ENCODE peak calls at places on chromosomes 3 and 15, in four cellular contexts. H is NCI-H774; B is stimulated activated naive B cell treated with anti-CD40 and anti-IgM and Interleukin-4, amounts not matched to agents 10 μg/mL and 1 μg/mL and 100 μg/mL, for 72 hours; P is AG04450. T is an unnamed sample.

GRCh38 chr15:32694222-32694983 is 23.4 kb upstream of the GREM1 start:
- DNase-seq in H (no peak), B (no peak), P (no peak), T (no peak)

GRCh38 chr15:90230071-90230494 is 3.7 kb downstream of the CIB1 start:
- DNase-seq in H (no peak), B (no peak), P (no peak), T (no peak)

GRCh38 chr3:175149675-175150074 is 290.5 kb downstream of the NAALADL2 start:
- DNase-seq in H (peak), B (no peak), P (no peak), T (peak)

GRCh38 chr3:163185721-163186350 is 1689.2 kb downstream of the OTOL1 start:
- DNase-seq in H (no peak), B (no peak), P (no peak), T (no peak)

GRCh38 chr3:17640466-17640865 is 102.0 kb downstream of the TBC1D5 start:
- DNase-seq in H (no peak), B (no peak), P (no peak), T (no peak)

GRCh38 chr3:65186268-65186667 is 498.5 kb upstream of the ADAMTS9 start:
- DNase-seq in H (no peak), B (no peak), P (no peak), T (no peak)

GRCh38 chr15:68732451-68732850 is 88.2 kb downstream of the ANP32A start:
- DNase-seq in H (no peak), B (no peak), P (no peak), T (no peak)

GRCh38 chr15:32828507-32829186 is 110.8 kb downstream of the GREM1 start:
- DNase-seq in H (no peak), B (no peak), P (peak), T (no peak)

GRCh38 chr3:173785004-173785403 is 387.5 kb downstream of the NLGN1 start:
- DNase-seq in H (no peak), B (no peak), P (no peak), T (no peak)

GRCh38 chr3:119898478-119899177 is 116.7 kb downstream of the NR1I2 start:
- DNase-seq in H (no peak), B (no peak), P (no peak), T (no peak)

GRCh38 chr3:58899953-58900298 is 149.9 kb downstream of the CFAP20DC start:
- DNase-seq in H (no peak), B (peak), P (no peak), T (peak)

GRCh38 chr15:63752075-63752684 is 81.6 kb downstream of the HERC1 start:
- DNase-seq in H (peak), B (peak), P (peak), T (peak)

GRCh38 chr15:100187677-100188076 is 154.1 kb downstream of the ADAMTS17 start:
- DNase-seq in H (no peak), B (no peak), P (no peak), T (no peak)

GRCh38 chr3:128089135-128089534 is 34.5 kb downstream of the RUVBL1 start:
- DNase-seq in H (no peak), B (no peak), P (no peak), T (no peak)

GRCh38 chr15:51184637-51185036 is 89.9 kb upstream of the TNFAIP8L3 start:
- DNase-seq in H (no peak), B (no peak), P (no peak), T (no peak)

GRCh38 chr15:85037617-85038016 is 56.0 kb downstream of the PDE8A start:
- DNase-seq in H (no peak), B (no peak), P (no peak), T (no peak)

GRCh38 chr15:68930268-68931022 is at the start of gene SPESP1:
- DNase-seq in H (no peak), B (peak), P (peak), T (no peak)

GRCh38 chr15:90037961-90038633 is 37.0 kb downstream of the ZNF710 start:
- DNase-seq in H (no peak), B (peak), P (no peak), T (peak)

GRCh38 chr3:45574067-45574494 is 20.5 kb upstream of the LIMD1 start:
- DNase-seq in H (no peak), B (no peak), P (no peak), T (no peak)

GRCh38 chr3:137224464-137224863 is 266.7 kb downstream of the IL20RB start:
- DNase-seq in H (no peak), B (no peak), P (no peak), T (no peak)

GRCh38 chr3:190863119-190863465 is 598 bp upstream of the GMNC start:
- DNase-seq in H (no peak), B (no peak), P (no peak), T (no peak)

GRCh38 chr3:183158552-183159006 is 4.0 kb downstream of the LAMP3 start:
- DNase-seq in H (no peak), B (peak), P (no peak), T (peak)

GRCh38 chr3:194867270-194867983 is 181.7 kb downstream of the FAM43A start:
- DNase-seq in H (peak), B (no peak), P (no peak), T (no peak)

GRCh38 chr3:124845406-124845805 is 41.8 kb downstream of the ITGB5 start:
- DNase-seq in H (no peak), B (no peak), P (no peak), T (no peak)

GRCh38 chr15:67196672-67197363 is 57.6 kb downstream of the AAGAB start:
- DNase-seq in H (no peak), B (no peak), P (peak), T (no peak)